ENCODE peak calls at places on chromosomes 16 and 17, in nine cellular contexts. E is stimulated activated CD8-positive, alpha-beta memory T cell treated with anti-CD3 and anti-CD28 coated beads, Interleukin-7, amount 100 ng/mL, for 4 hours; F is NCI-H2171 treated with DMSO at 0.1 percent for 48 hours; U is astrocyte of the cerebellum; J is Panc1; C is fibroblast of pulmonary artery; T is effector CD8-positive, alpha-beta T cell; W is head of caudate nucleus; Z is heart right ventricle. P is an unnamed sample.

GRCh38 chr17:18319604-18320256 is 4.6 kb downstream of the SMCR8 start:
- DNase-seq in E (no peak), F (peak; percentile 46), U (peak; percentile 20), J (no peak), C (peak; percentile 79), T (no peak), W (peak; percentile 37), Z (no peak), P (peak; percentile 8)

GRCh38 chr17:65538679-65539529 is 22.5 kb downstream of the AXIN2 start:
- DNase-seq in E (no peak), F (no peak), U (no peak), J (no peak), C (no peak), T (no peak), W (no peak), Z (no peak), P (no peak)

GRCh38 chr17:81976332-81977210 is 858 bp upstream of the ASPSCR1 start:
- DNase-seq in E (no peak), F (peak; percentile 55), U (no peak), J (no peak), C (no peak), T (peak; percentile 23), W (no peak), Z (peak; percentile 34), P (peak; percentile 38)

GRCh38 chr16:578870-579405 is 9.2 kb downstream of the PIGQ start:
- DNase-seq in E (peak; percentile 38), F (no peak), U (no peak), J (peak; percentile 30), C (peak; percentile 80), T (peak; percentile 18), W (peak; percentile 65), Z (peak; percentile 57), P (no peak)

GRCh38 chr17:82231312-82231561 is 2.4 kb downstream of the SLC16A3 start:
- DNase-seq in E (no peak), F (no peak), U (no peak), J (no peak), C (no peak), T (no peak), W (no peak), Z (no peak), P (no peak)

GRCh38 chr17:14201595-14201994 is 35.1 kb downstream of the CDRT15 start:
- DNase-seq in E (peak; percentile 33), F (no peak), U (no peak), J (no peak), C (no peak), T (peak; percentile 37), W (peak; percentile 9), Z (no peak), P (no peak)

GRCh38 chr16:5066511-5066910 is 755 bp upstream of the C16orf89 start:
- DNase-seq in E (no peak), F (no peak), U (no peak), J (no peak), C (no peak), T (no peak), W (no peak), Z (no peak), P (no peak)

GRCh38 chr16:58110590-58111330 is 18.4 kb downstream of the CFAP20 start:
- DNase-seq in E (no peak), F (no peak), U (no peak), J (no peak), C (no peak), T (no peak), W (no peak), Z (no peak), P (no peak)

GRCh38 chr17:81995463-81996231 is 18.2 kb downstream of the ASPSCR1 start:
- DNase-seq in E (no peak), F (no peak), U (no peak), J (no peak), C (no peak), T (no peak), W (no peak), Z (no peak), P (no peak)

GRCh38 chr16:57946181-57946801 is 24.6 kb downstream of the CNGB1 start:
- DNase-seq in E (no peak), F (peak; percentile 94), U (no peak), J (no peak), C (no peak), T (no peak), W (no peak), Z (no peak), P (peak; percentile 7)

GRCh38 chr17:2357931-2358434 is 20.7 kb downstream of the SGSM2 start:
- DNase-seq in E (no peak), F (no peak), U (no peak), J (no peak), C (no peak), T (no peak), W (no peak), Z (no peak), P (no peak)

GRCh38 chr17:50917418-50917743 is 51.2 kb upstream of the TOB1 start:
- DNase-seq in E (no peak), F (no peak), U (no peak), J (no peak), C (no peak), T (no peak), W (peak; percentile 55), Z (no peak), P (no peak)

GRCh38 chr17:74742153-74742515 is 5.1 kb downstream of the RAB37 start:
- DNase-seq in E (peak; percentile 36), F (no peak), U (no peak), J (no peak), C (peak; percentile 42), T (no peak), W (no peak), Z (no peak), P (no peak)

GRCh38 chr16:50271148-50272041 is 5.0 kb downstream of the ADCY7 start:
- DNase-seq in E (no peak), F (no peak), U (no peak), J (no peak), C (no peak), T (no peak), W (no peak), Z (no peak), P (no peak)

P was measured in NCI-H1105.